ENCODE peak calls at places on chromosomes 3 and 15, in seven cellular contexts. L is GM12878, Y is breast epithelium, K is stomach, F is HCT116, Q is prostate gland, G is suprapubic skin. O is an unnamed sample. For H3K4me1, the result is how much of the 10 kb centered on the place peaks cover.

GRCh38 chr3:18649666-18650363 is 224.7 kb upstream of the SATB1 start:
- DNase-seq in L (peak), Y (no peak), K (no peak), F (no peak), Q (no peak), G (no peak), O (no peak)

GRCh38 chr3:41836360-41837134 is 125.4 kb downstream of the ULK4 start:
- DNase-seq in L (no peak), Y (no peak), K (peak), F (no peak), Q (no peak), G (no peak), O (no peak)

GRCh38 chr3:63478962-63479660 is 173.4 kb upstream of the SNTN start:
- DNase-seq in L (no peak), Y (no peak), K (no peak), F (no peak), Q (no peak), G (no peak), O (no peak)

GRCh38 chr15:31271706-31272557 is 54.7 kb upstream of the KLF13 start:
- DNase-seq in L (no peak), Y (peak), K (peak), F (no peak), Q (peak), G (peak), O (no peak)

GRCh38 chr3:140288575-140288974 is 353.6 kb downstream of the CLSTN2 start:
- DNase-seq in L (no peak), Y (no peak), K (no peak), F (no peak), Q (no peak), G (no peak), O (no peak)

GRCh38 chr15:41483115-41483514 is 10.6 kb upstream of the ITPKA start:
- DNase-seq in L (peak), Y (no peak), K (no peak), F (no peak), Q (no peak), G (no peak), O (no peak)

GRCh38 chr3:117480493-117480892 is 770.9 kb downstream of the TUSC7 start:
- DNase-seq in L (no peak), Y (no peak), K (no peak), F (no peak), Q (no peak), G (no peak), O (no peak)

GRCh38 chr3:37987315-37987697 is 3.3 kb upstream of the VILL start:
- DNase-seq in L (no peak), Y (no peak), K (no peak), F (no peak), Q (no peak), G (peak), O (no peak)

GRCh38 chr3:129602730-129603560 is 3.5 kb downstream of the PLXND1 start:
- DNase-seq in L (no peak), Y (no peak), K (no peak), F (no peak), Q (no peak), G (peak), O (peak)

GRCh38 chr3:59709702-59710555 is 660.1 kb upstream of the CFAP20DC start:
- DNase-seq in L (no peak), Y (no peak), K (peak), F (no peak), Q (no peak), G (peak), O (peak)

GRCh38 chr15:59372352-59373211 is at the start of gene MYO1E:
- DNase-seq in L (peak), Y (peak), K (peak), F (peak), Q (peak), G (peak), O (peak)

GRCh38 chr3:187406927-187407326 is 38.7 kb downstream of the RTP4 start:
- DNase-seq in L (no peak), Y (no peak), K (no peak), F (no peak), Q (no peak), G (no peak), O (no peak)

GRCh38 chr3:46628980-46629379 is 16.7 kb downstream of the FAM240A start:
- DNase-seq in L (no peak), Y (no peak), K (no peak), F (no peak), Q (no peak), G (no peak), O (peak)

GRCh38 chr3:138440137-138440536 is 5.7 kb downstream of the ESYT3 start:
- DNase-seq in L (no peak), Y (no peak), K (no peak), F (no peak), Q (no peak), G (peak), O (no peak)

GRCh38 chr15:59406446-59406845 is 31.5 kb upstream of the FAM81A start:
- DNase-seq in L (no peak), Y (no peak), K (no peak), F (no peak), Q (no peak), G (no peak), O (no peak)

GRCh38 chr3:170632780-170633179 is 46.9 kb upstream of the SLC7A14 start:
- DNase-seq in L (peak), Y (no peak), K (no peak), F (no peak), Q (no peak), G (no peak), O (no peak)

GRCh38 chr15:84826369-84826823 is 9.2 kb downstream of the ALPK3 start:
- DNase-seq in L (no peak), Y (no peak), K (peak), F (peak), Q (no peak), G (no peak), O (peak)

GRCh38 chr15:90221251-90221900 is 12.4 kb downstream of the CIB1 start:
- DNase-seq in L (no peak), Y (no peak), K (peak), F (no peak), Q (peak), G (no peak), O (peak)

GRCh38 chr3:185699927-185700326 is 113.8 kb downstream of the SENP2 start:
- DNase-seq in L (no peak), Y (no peak), K (no peak), F (no peak), Q (no peak), G (no peak), O (no peak)

GRCh38 chr15:41578736-41579383 is 19.8 kb downstream of the TYRO3 start:
- DNase-seq in L (no peak), Y (no peak), K (no peak), F (no peak), Q (no peak), G (no peak), O (no peak)

GRCh38 chr3:16993227-16993626 is 108.5 kb downstream of the PLCL2 start:
- DNase-seq in L (no peak), Y (no peak), K (no peak), F (no peak), Q (no peak), G (no peak), O (no peak)

GRCh38 chr3:132605374-132605792 is 8.3 kb downstream of the ACKR4 start:
- DNase-seq in L (no peak), Y (no peak), K (no peak), F (no peak), Q (no peak), G (no peak), O (no peak)

GRCh38 chr3:10443791-10444429 is 61.5 kb downstream of the ATP2B2 start:
- DNase-seq in L (no peak), Y (no peak), K (no peak), F (no peak), Q (no peak), G (no peak), O (no peak)

GRCh38 chr3:39718674-39719595 is 90.5 kb upstream of the MYRIP start:
- DNase-seq in L (no peak), Y (no peak), K (no peak), F (no peak), Q (no peak), G (no peak), O (no peak)

GRCh38 chr3:98602078-98602678 is 8.8 kb upstream of the CPOX start:
- DNase-seq in L (peak), Y (no peak), K (peak), F (peak), Q (peak), G (no peak), O (no peak)

GRCh38 chr3:120469440-120470415 is 18.9 kb upstream of the FSTL1 start:
- DNase-seq in L (no peak), Y (no peak), K (no peak), F (peak), Q (peak), G (no peak), O (no peak)

GRCh38 chr15:41570764-41571163 is 11.8 kb downstream of the TYRO3 start:
- DNase-seq in L (no peak), Y (no peak), K (no peak), F (no peak), Q (no peak), G (no peak), O (no peak)

GRCh38 chr15:41892621-41893421 is 1.0 kb downstream of the SPTBN5 start:
- DNase-seq in L (no peak), Y (peak), K (peak), F (no peak), Q (peak), G (peak), O (peak)

GRCh38 chr3:17845026-17845425 is 102.6 kb upstream of the TBC1D5 start:
- DNase-seq in L (no peak), Y (no peak), K (no peak), F (no peak), Q (no peak), G (no peak), O (no peak)

GRCh38 chr15:26421065-26421464 is 351.8 kb downstream of the GABRB3 start:
- DNase-seq in L (no peak), Y (no peak), K (no peak), F (no peak), Q (no peak), G (no peak), O (no peak)

GRCh38 chr3:71088742-71089141 is 494.8 kb downstream of the FOXP1 start:
- DNase-seq in L (no peak), Y (no peak), K (no peak), F (no peak), Q (no peak), G (no peak), O (no peak)
- TF ChIP-seq CTCF in L (no peak), Y (no peak), K (no peak), F (no peak), Q (no peak), G (no peak), O (no peak)

DNA sequence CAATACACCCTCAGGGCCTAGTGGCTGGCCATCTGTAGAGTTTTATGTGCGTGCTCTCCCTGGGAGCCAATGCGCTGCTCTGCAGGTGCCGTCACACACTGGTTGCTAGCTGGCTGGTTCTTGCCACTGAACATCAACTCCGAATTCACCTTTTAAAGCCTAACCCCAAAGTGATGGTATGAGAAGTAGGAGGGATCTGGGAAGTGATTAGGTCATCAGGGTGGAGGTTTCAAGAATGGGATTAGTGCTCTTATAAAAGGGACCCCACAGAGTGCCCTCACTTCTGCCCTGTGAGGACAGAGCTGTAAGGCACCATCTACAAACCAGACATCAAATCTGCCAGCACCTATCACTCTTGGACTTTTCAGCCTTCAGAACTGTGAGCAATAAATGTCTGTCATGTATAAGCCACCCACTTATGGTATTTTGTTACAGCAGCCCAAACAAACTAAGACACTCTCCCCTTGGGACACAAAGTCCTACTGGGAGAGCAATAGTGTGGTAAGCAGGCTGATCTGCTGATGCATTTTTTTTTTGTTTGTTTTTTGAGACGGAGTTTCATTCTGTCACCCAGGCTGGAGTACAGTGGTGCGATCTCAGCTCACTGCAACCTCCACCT is 20.3 kb downstream of the RGMA start:
- DNase-seq in L (no peak), Y (no peak), K (no peak), F (no peak), Q (no peak), G (no peak), O (no peak)
- H3K4me1 ChIP-seq in L (under half), Y (under half), K (half or more), F (under half), Q (under half), G (half or more), O (under half)

GRCh38 chr3:190120161-190121060 is at the start of gene P3H2:
- DNase-seq in L (no peak), Y (peak), K (peak), F (peak), Q (peak), G (peak), O (peak)
- TF ChIP-seq POLR2AphosphoS5 in L (no peak), Y (peak), K (peak), F (no peak), Q (peak), G (no peak), O (peak)

GRCh38 chr15:100869151-100869999 is 10.3 kb upstream of the ALDH1A3 start:
- DNase-seq in L (no peak), Y (no peak), K (no peak), F (peak), Q (no peak), G (no peak), O (no peak)
- TF ChIP-seq CTCF in L (peak), Y (no peak), K (no peak), F (peak), Q (peak), G (no peak), O (peak)

DNA sequence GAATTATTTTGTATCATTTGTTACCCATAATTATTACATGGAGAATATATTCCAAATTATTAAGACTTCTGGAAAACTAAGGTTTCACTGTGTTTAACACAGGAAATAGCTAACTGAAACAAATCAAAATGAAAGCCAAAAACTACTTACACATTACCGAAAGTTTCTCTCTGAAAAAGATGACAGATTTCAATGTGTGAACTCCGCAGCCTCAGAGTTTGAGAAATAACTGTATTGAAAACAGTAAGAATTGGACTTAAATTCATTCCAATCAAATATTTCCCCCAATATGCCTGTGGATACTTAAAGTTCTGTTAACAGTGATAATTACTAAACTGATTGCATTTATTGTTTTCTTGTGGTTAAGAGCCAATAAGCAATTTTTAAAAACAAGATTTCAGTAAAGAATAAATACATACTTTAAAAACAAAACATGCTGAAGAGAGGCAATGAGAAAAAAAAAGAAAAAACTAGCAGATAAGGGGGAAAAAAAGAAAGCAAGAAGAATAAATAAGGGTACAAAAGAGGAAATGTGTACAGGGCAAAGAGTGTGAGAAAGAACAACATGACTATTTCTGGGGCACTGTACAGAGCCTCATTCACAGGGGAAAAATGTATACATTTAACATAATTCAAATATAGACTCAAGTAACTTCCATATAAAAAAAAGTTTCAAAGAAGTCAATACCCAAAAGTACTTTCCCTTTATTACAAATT is 30.7 kb downstream of the DENND4A start:
- DNase-seq in L (no peak), Y (no peak), K (no peak), F (no peak), Q (no peak), G (no peak), O (no peak)
- H3K4me1 ChIP-seq in L (under half), Y (under half), K (under half), F (under half), Q (under half), G (under half), O (under half)

GRCh38 chr3:13042932-13043275 is 30.3 kb downstream of the IQSEC1 start:
- DNase-seq in L (no peak), Y (no peak), K (no peak), F (no peak), Q (no peak), G (no peak), O (no peak)
- TF ChIP-seq POLR2AphosphoS5 in L (no peak), Y (no peak), K (no peak), F (no peak), Q (no peak), G (no peak), O (no peak)

GRCh38 chr3:12380408-12380795 is 91.5 kb downstream of the PPARG start:
- DNase-seq in L (no peak), Y (no peak), K (no peak), F (no peak), Q (no peak), G (no peak), O (no peak)
- TF ChIP-seq CTCF in L (no peak), Y (no peak), K (no peak), F (no peak), Q (no peak), G (no peak), O (no peak)

GRCh38 chr3:35778201-35778600 is 138.9 kb downstream of the ARPP21 start:
- DNase-seq in L (no peak), Y (no peak), K (no peak), F (no peak), Q (no peak), G (no peak), O (no peak)
- H3K4me1 ChIP-seq in L (under half), Y (under half), K (under half), F (under half), Q (under half), G (under half), O (under half)

GRCh38 chr15:63396546-63396939 is 14.9 kb upstream of the CA12 start:
- DNase-seq in L (no peak), Y (no peak), K (no peak), F (no peak), Q (no peak), G (no peak), O (peak)

GRCh38 chr15:63391669-63392354 is 10.2 kb upstream of the CA12 start:
- DNase-seq in L (no peak), Y (no peak), K (no peak), F (no peak), Q (no peak), G (no peak), O (no peak)

GRCh38 chr15:63398456-63398855 is 16.8 kb upstream of the CA12 start:
- DNase-seq in L (no peak), Y (no peak), K (no peak), F (no peak), Q (no peak), G (no peak), O (no peak)

GRCh38 chr15:63392355-63393009 is 10.8 kb upstream of the CA12 start:
- DNase-seq in L (no peak), Y (no peak), K (no peak), F (no peak), Q (peak), G (no peak), O (no peak)

GRCh38 chr15:63395730-63396545 is 14.3 kb upstream of the CA12 start:
- DNase-seq in L (no peak), Y (no peak), K (no peak), F (no peak), Q (no peak), G (no peak), O (no peak)
- TF ChIP-seq POLR2AphosphoS5 in L (no peak), Y (no peak), K (no peak), F (no peak), Q (no peak), G (no peak), O (no peak)

GRCh38 chr15:39631357-39631756 is 50.5 kb downstream of the THBS1 start:
- DNase-seq in L (no peak), Y (no peak), K (no peak), F (no peak), Q (no peak), G (no peak), O (no peak)
- TF ChIP-seq CTCF in L (no peak), Y (no peak), K (no peak), F (no peak), Q (no peak), G (no peak), O (no peak)

O was measured in transverse colon.